ENCODE peak calls at places on chromosomes 1 and 21, in ten cellular contexts. L, O, P, Y, A, B, X, E, G and V are unnamed samples.

GRCh38 chr1:223670458-223671159 is 5.1 kb upstream of the CAPN8 start:
- DNase-seq in L (no peak), O (peak; percentile 5), P (peak; percentile 37), Y (no peak), A (peak; percentile 17), B (peak; percentile 66), X (no peak), E (no peak), G (peak; percentile 82), V (no peak)

GRCh38 chr1:115280073-115280472 is 58.0 kb downstream of the NGF start:
- DNase-seq in L (no peak), O (no peak), P (no peak), Y (no peak), A (no peak), B (no peak), X (no peak), E (peak; percentile 61), G (no peak), V (peak; percentile 54)

GRCh38 chr1:204780682-204781081 is 90.0 kb upstream of the NFASC start:
- DNase-seq in L (no peak), O (no peak), P (no peak), Y (no peak), A (no peak), B (no peak), X (no peak), E (no peak), G (no peak), V (no peak)

GRCh38 chr21:17231771-17232170 is 281.1 kb upstream of the CXADR start:
- DNase-seq in L (no peak), O (no peak), P (no peak), Y (no peak), A (no peak), B (no peak), X (no peak), E (peak; percentile 21), G (no peak), V (no peak)

GRCh38 chr1:180117764-180118116 is 36.9 kb upstream of the QSOX1 start:
- DNase-seq in L (no peak), O (no peak), P (no peak), Y (no peak), A (no peak), B (no peak), X (peak; percentile 23), E (peak; percentile 41), G (no peak), V (peak; percentile 56)

GRCh38 chr1:116345830-116346229 is 27.2 kb upstream of the ATP1A1 start:
- DNase-seq in L (no peak), O (no peak), P (peak; percentile 68), Y (no peak), A (peak; percentile 4), B (peak; percentile 42), X (no peak), E (no peak), G (no peak), V (no peak)

GRCh38 chr1:69271569-69271968 is 296.2 kb upstream of the LRRC7 start:
- DNase-seq in L (no peak), O (no peak), P (no peak), Y (no peak), A (no peak), B (no peak), X (no peak), E (no peak), G (no peak), V (no peak)

GRCh38 chr1:46404482-46405203 is 10.5 kb downstream of the FAAH start:
- DNase-seq in L (no peak), O (no peak), P (no peak), Y (no peak), A (no peak), B (no peak), X (no peak), E (no peak), G (no peak), V (no peak)

GRCh38 chr1:89780721-89781120 is 40.1 kb upstream of the LRRC8D start:
- DNase-seq in L (no peak), O (no peak), P (no peak), Y (no peak), A (no peak), B (no peak), X (no peak), E (no peak), G (no peak), V (no peak)

GRCh38 chr1:2160691-2161320 is 33.8 kb downstream of the FAAP20 start:
- DNase-seq in L (no peak), O (no peak), P (no peak), Y (no peak), A (no peak), B (no peak), X (no peak), E (no peak), G (no peak), V (no peak)

GRCh38 chr1:54124472-54124871 is 28.3 kb downstream of the CDCP2 start:
- DNase-seq in L (no peak), O (no peak), P (no peak), Y (no peak), A (no peak), B (peak; percentile 50), X (no peak), E (no peak), G (no peak), V (peak; percentile 33)

GRCh38 chr1:232636799-232637198 is 6.9 kb upstream of the SIPA1L2 start:
- DNase-seq in L (no peak), O (no peak), P (no peak), Y (no peak), A (no peak), B (no peak), X (no peak), E (no peak), G (no peak), V (no peak)

GRCh38 chr1:202270871-202271326 is 70.8 kb downstream of the UBE2T start:
- DNase-seq in L (no peak), O (no peak), P (no peak), Y (no peak), A (no peak), B (no peak), X (no peak), E (no peak), G (no peak), V (no peak)

GRCh38 chr1:107704911-107705310 is 260.1 kb downstream of the VAV3 start:
- DNase-seq in L (no peak), O (no peak), P (no peak), Y (no peak), A (no peak), B (no peak), X (no peak), E (no peak), G (no peak), V (no peak)

GRCh38 chr1:158496379-158496778 is 24.4 kb downstream of the OR10R2 start:
- DNase-seq in L (no peak), O (no peak), P (no peak), Y (no peak), A (no peak), B (no peak), X (no peak), E (no peak), G (peak; percentile 22), V (no peak)

GRCh38 chr1:163807331-163807730 is 485.6 kb downstream of the NUF2 start:
- DNase-seq in L (no peak), O (no peak), P (no peak), Y (no peak), A (no peak), B (no peak), X (no peak), E (no peak), G (no peak), V (no peak)